ENCODE peak calls at places on chromosomes 6 and 20, in six cellular contexts. M is astrocyte of the spinal cord, G is GM03348, F is hypothalamus, R is neural crest cell, B is ovary. C is an unnamed sample.

GRCh38 chr6:143099647-143100046 is 39.0 kb downstream of the AIG1 start:
- DNase-seq in B (no peak), M (no peak), G (no peak), F (no peak), R (no peak), C (no peak)

GRCh38 chr6:9494864-9495263 is 920.0 kb downstream of the TFAP2A start:
- DNase-seq in R (no peak), F (no peak), M (peak), G (peak), B (no peak), C (no peak)

GRCh38 chr6:132286298-132287019 is 114.8 kb downstream of the MOXD1 start:
- DNase-seq in G (no peak), R (no peak), M (no peak), F (no peak), B (no peak), C (no peak)

GRCh38 chr20:8646026-8646425 is 422.9 kb upstream of the PLCB4 start:
- DNase-seq in B (no peak), F (no peak), G (peak), R (no peak), M (peak), C (no peak)

GRCh38 chr20:8903655-8904605 is 165.0 kb upstream of the PLCB4 start:
- DNase-seq in F (no peak), B (no peak), G (no peak), R (no peak), M (no peak), C (no peak)

GRCh38 chr6:139872635-139873034 is 498.2 kb upstream of the CITED2 start:
- DNase-seq in B (no peak), R (no peak), M (no peak), G (no peak), F (no peak), C (no peak)

GRCh38 chr20:38764563-38765355 is 16.5 kb downstream of the ACTR5 start:
- DNase-seq in B (no peak), G (peak), M (peak), R (no peak), F (no peak), C (no peak)

GRCh38 chr6:155418017-155418749 is 37.5 kb downstream of the NOX3 start:
- DNase-seq in R (no peak), M (peak), B (no peak), G (peak), F (no peak), C (no peak)

C was measured in left ventricle myocardium superior.